ENCODE peak calls at places on chromosomes 13 and 19, in eight cellular contexts. O, F, I, T, L, D, Z and U are unnamed samples.

GRCh38 chr13:66888698-66889097 is 341.4 kb downstream of the PCDH9 start:
- DNase-seq in Z (no peak), L (no peak), O (peak), I (no peak), F (no peak), T (no peak), D (no peak), U (no peak)

GRCh38 chr13:42110410-42111155 is 62.1 kb downstream of the DGKH start:
- DNase-seq in Z (peak), T (no peak), F (no peak), D (no peak), O (peak), L (no peak), I (no peak), U (peak)

GRCh38 chr19:7004313-7004931 is 16.8 kb downstream of the MBD3L2B start:
- DNase-seq in L (no peak), O (peak), F (no peak), I (no peak), D (no peak), Z (peak), T (no peak), U (no peak)

GRCh38 chr13:113187263-113187669 is 21.2 kb downstream of the PCID2 start:
- DNase-seq in T (peak), I (peak), O (peak), F (no peak), Z (peak), D (peak), L (peak), U (peak)

GRCh38 chr13:111202745-111203144 is 87.6 kb downstream of the ARHGEF7 start:
- DNase-seq in O (peak), I (no peak), L (no peak), Z (peak), D (no peak), F (no peak), T (no peak), U (no peak)

GRCh38 chr19:4184718-4185352 is 2.3 kb downstream of the ANKRD24 start:
- DNase-seq in I (no peak), T (no peak), L (no peak), Z (no peak), F (no peak), O (no peak), D (no peak), U (no peak)

GRCh38 chr13:113646921-113647340 is 11.1 kb downstream of the ATP4B start:
- DNase-seq in Z (no peak), D (no peak), I (peak), O (no peak), L (peak), T (peak), F (peak), U (no peak)

GRCh38 chr19:49556412-49557398 is 23.7 kb downstream of the NOSIP start:
- DNase-seq in D (no peak), Z (no peak), O (peak), F (no peak), I (no peak), T (no peak), L (no peak), U (no peak)

GRCh38 chr13:83377486-83377885 is 504.8 kb downstream of the SLITRK1 start:
- DNase-seq in I (no peak), D (no peak), Z (no peak), T (no peak), L (no peak), O (no peak), F (no peak), U (peak)

GRCh38 chr13:41649659-41650058 is 192.3 kb downstream of the RGCC start:
- DNase-seq in D (no peak), L (no peak), O (peak), Z (peak), I (no peak), F (no peak), T (no peak), U (no peak)

GRCh38 chr13:109782823-109783411 is 3.5 kb downstream of the IRS2 start:
- DNase-seq in I (no peak), O (no peak), F (no peak), Z (no peak), T (no peak), L (no peak), D (no peak), U (no peak)

GRCh38 chr19:33288666-33289065 is 13.7 kb downstream of the CEBPA start:
- DNase-seq in O (no peak), T (no peak), F (no peak), Z (no peak), D (no peak), L (no peak), I (no peak), U (no peak)

GRCh38 chr13:48775804-48776203 is 122.1 kb downstream of the CYSLTR2 start:
- DNase-seq in I (no peak), F (no peak), O (peak), T (no peak), D (no peak), L (no peak), Z (peak), U (peak)

GRCh38 chr13:79349011-79349410 is 57.0 kb downstream of the RBM26 start:
- DNase-seq in L (no peak), T (no peak), Z (peak), D (no peak), O (peak), I (no peak), F (no peak), U (no peak)

GRCh38 chr19:17200408-17201079 is 14.6 kb upstream of the USE1 start:
- DNase-seq in F (no peak), D (no peak), Z (no peak), L (no peak), T (no peak), I (no peak), O (no peak), U (no peak)

GRCh38 chr13:58712191-58712590 is 1080.6 kb downstream of the PCDH17 start:
- DNase-seq in O (peak), D (no peak), F (no peak), T (no peak), L (no peak), Z (no peak), I (no peak), U (no peak)

GRCh38 chr19:13953021-13953531 is 767 bp downstream of the DCAF15 start:
- DNase-seq in F (no peak), D (no peak), O (peak), I (no peak), L (no peak), Z (peak), T (no peak), U (peak)

GRCh38 chr13:113209336-113209879 is at the start of gene CUL4A:
- DNase-seq in Z (peak), T (peak), F (peak), L (peak), O (peak), I (peak), D (peak), U (no peak)

GRCh38 chr13:76798037-76798436 is 88.2 kb downstream of the KCTD12 start:
- DNase-seq in T (no peak), Z (no peak), D (no peak), F (peak), L (no peak), I (no peak), O (no peak), U (no peak)

GRCh38 chr13:33953203-33953602 is 135.3 kb downstream of the RFC3 start:
- DNase-seq in L (no peak), O (peak), D (no peak), Z (peak), F (no peak), T (no peak), I (no peak), U (peak)

GRCh38 chr19:48900477-48901452 is 653 bp downstream of the NUCB1 start:
- DNase-seq in F (no peak), L (peak), Z (peak), T (no peak), O (peak), I (no peak), D (no peak), U (no peak)

GRCh38 chr19:55172741-55173140 is 6.3 kb upstream of the DNAAF3 start:
- DNase-seq in D (no peak), Z (peak), O (peak), I (no peak), L (no peak), T (no peak), F (no peak), U (no peak)

GRCh38 chr19:52248256-52248655 is 21.1 kb upstream of the ZNF766 start:
- DNase-seq in F (peak), T (peak), L (peak), I (no peak), D (peak), O (peak), Z (no peak), U (peak)

GRCh38 chr19:58020985-58021384 is 12.8 kb upstream of the ZSCAN1 start:
- DNase-seq in D (no peak), T (no peak), L (no peak), O (no peak), F (no peak), Z (no peak), I (no peak), U (no peak)

GRCh38 chr13:27367570-27367969 is 56.8 kb upstream of the GTF3A start:
- DNase-seq in T (no peak), F (no peak), D (no peak), Z (no peak), O (no peak), I (no peak), L (no peak), U (no peak)

GRCh38 chr19:42197375-42197817 is 20.1 kb downstream of the DEDD2 start:
- DNase-seq in L (no peak), F (peak), Z (no peak), O (no peak), T (no peak), I (no peak), D (no peak), U (no peak)

GRCh38 chr19:30799854-30800755 is 427.9 kb downstream of the ZNF536 start:
- DNase-seq in L (no peak), T (peak), O (no peak), D (peak), I (no peak), F (peak), Z (no peak), U (no peak)

GRCh38 chr19:11446271-11446651 is 10.8 kb downstream of the PRKCSH start:
- DNase-seq in Z (no peak), T (no peak), F (no peak), D (no peak), I (no peak), O (no peak), L (no peak), U (no peak)

GRCh38 chr13:20171364-20171763 is 10.5 kb upstream of the GJA3 start:
- DNase-seq in Z (no peak), I (no peak), L (no peak), T (no peak), F (no peak), O (peak), D (no peak), U (no peak)

GRCh38 chr13:111514646-111515617 is 194.5 kb downstream of the TEX29 start:
- DNase-seq in T (no peak), O (no peak), I (no peak), L (no peak), Z (no peak), D (no peak), F (no peak), U (no peak)

GRCh38 chr13:19597523-19597922 is 35.9 kb upstream of the MPHOSPH8 start:
- DNase-seq in I (no peak), D (no peak), O (peak), Z (peak), T (no peak), L (no peak), F (no peak), U (no peak)

GRCh38 chr19:29614046-29614445 is 8.0 kb downstream of the POP4 start:
- DNase-seq in O (no peak), I (no peak), L (no peak), F (no peak), T (no peak), D (no peak), Z (no peak), U (no peak)

DNA sequence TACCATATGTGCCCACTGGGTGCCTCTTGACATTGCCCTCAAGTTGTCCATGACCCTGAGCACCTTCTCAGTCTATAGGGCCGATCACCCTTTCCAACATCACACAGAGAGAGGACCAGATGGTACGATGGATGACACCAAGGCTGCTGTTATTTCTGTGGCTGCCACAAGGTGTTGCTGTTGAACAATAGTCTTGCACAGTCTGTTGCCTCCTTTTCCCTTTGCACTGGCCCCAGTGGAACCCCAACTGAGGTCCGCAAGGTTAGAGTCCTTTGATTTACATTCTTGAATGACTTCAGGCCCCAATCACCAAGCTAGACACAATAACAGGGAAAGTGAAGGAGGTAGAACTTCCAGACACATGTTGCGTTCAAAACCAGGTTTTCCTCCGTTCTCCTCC is 52.0 kb downstream of the TINCR start:
- DNase-seq in T (no peak), Z (no peak), I (no peak), O (no peak), F (no peak), D (no peak), L (no peak), U (no peak)
- TF ChIP-seq CTCF in T (no peak), Z (peak), I (no peak), O (no peak), F (no peak), D (no peak), L (no peak), U (no peak)

DNA sequence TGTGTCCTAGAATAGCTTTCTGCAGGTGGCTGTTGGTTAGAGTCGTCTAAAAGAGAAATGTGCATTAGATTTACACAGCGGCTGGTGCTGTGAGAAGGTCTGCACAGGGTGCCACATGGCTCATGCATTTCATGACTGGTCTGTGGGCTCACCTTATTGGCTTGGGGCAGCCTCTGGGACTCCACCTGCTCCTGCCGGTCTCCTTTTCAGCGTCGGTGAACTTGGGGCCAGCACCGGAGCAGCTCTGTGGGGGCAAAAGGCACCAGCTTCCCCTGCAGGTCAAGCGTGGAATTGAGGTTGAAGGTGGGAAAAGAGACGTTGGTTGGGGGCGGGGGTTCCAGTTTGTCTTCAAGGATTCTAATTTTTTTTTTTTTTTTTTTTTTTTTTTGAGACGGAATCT is 3.1 kb upstream of the PNMA8C start:
- DNase-seq in L (no peak), D (no peak), I (no peak), O (no peak), T (no peak), F (peak), Z (no peak), U (no peak)
- TF ChIP-seq CTCF in L (no peak), D (no peak), I (no peak), O (no peak), T (peak), F (no peak), Z (peak), U (no peak)

GRCh38 chr19:2659856-2660432 is 42.5 kb downstream of the GNG7 start:
- DNase-seq in O (no peak), F (no peak), Z (no peak), D (no peak), I (no peak), T (no peak), L (no peak), U (no peak)

GRCh38 chr19:2666344-2666994 is 36.0 kb downstream of the GNG7 start:
- DNase-seq in I (no peak), O (no peak), D (no peak), L (no peak), F (no peak), Z (no peak), T (no peak), U (no peak)

GRCh38 chr19:2661615-2662014 is 40.9 kb downstream of the GNG7 start:
- DNase-seq in Z (no peak), O (no peak), T (no peak), L (no peak), I (no peak), F (no peak), D (no peak), U (no peak)

GRCh38 chr19:2665103-2665502 is 37.4 kb downstream of the GNG7 start:
- DNase-seq in D (no peak), T (peak), F (no peak), Z (no peak), O (no peak), L (no peak), I (no peak), U (no peak)

DNA sequence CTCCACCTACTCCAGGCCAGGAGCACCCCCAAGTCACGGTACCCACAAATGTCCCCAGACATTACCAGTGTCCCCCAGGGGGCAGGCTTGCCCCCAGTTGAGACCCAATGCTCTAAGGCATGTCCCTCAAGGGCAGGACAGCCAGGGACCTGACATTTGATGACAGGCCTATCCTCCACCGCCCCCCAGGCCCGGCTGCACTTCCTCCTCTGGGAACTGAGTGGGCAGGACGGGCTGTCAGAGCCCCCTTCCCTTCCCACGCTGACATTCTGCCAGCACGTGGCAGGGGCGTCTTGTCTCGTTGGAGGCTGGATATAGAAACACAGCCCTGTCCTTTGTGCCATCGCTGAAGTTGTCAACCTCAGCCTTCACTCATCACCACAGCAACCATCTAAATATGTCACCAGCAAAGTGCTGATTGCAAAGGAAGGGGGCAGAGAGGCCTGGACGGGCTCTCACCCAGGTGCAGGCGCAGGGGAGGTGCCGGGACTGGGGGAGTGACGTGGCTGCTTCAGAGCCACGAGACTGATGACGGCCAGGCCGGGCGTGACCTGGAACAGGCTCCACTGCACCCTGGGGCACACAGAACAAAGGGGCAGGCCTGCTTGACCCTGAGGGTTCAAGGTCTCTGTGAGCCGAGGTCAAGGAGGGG is 38.4 kb downstream of the GNG7 start:
- DNase-seq in O (no peak), F (no peak), D (no peak), Z (no peak), T (peak), L (no peak), I (no peak), U (no peak)
- TF ChIP-seq CTCF in O (no peak), F (no peak), D (no peak), Z (no peak), T (peak), L (no peak), I (no peak), U (no peak)

DNA sequence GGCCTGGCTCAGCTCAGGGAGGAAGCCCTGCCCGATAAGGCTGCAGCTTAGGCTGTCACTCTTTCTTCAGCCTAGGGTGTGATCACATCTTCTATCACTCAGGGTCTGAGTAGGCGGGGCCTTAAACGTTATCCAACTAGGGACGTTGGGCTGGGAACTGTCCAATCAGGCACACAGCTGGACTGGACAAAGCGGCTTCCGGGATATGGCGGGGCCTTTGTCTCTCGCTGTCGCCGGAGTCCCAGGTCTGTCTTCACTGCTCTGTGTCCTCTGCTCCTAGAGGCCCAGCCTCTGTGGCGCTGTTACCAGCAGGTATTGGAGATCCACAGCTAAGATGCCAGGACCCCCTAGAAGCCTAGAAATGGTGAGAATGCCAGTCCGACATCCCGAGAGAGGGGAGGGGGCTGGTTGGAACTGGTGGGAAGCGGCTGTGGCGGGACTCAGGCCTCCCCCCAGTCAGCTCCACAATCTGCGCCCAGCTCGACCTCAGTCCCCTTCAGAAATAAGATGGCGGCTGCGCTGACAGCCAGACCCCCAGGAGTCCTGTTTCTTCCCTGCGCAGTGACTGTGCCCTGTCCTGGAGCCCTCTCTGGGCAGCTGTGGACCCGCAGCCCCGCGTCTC is at the start of gene ZNF254:
- DNase-seq in Z (peak), F (peak), T (peak), O (peak), L (peak), D (peak), I (peak), U (peak)
- TF ChIP-seq CTCF in Z (peak), F (no peak), T (peak), O (no peak), L (no peak), D (no peak), I (no peak), U (no peak)

GRCh38 chr13:36395280-36395679 is 37.0 kb upstream of the CCNA1 start:
- DNase-seq in I (no peak), O (peak), Z (peak), T (no peak), L (no peak), D (no peak), F (no peak), U (peak)
- TF ChIP-seq CTCF in I (peak), O (peak), Z (peak), T (peak), L (peak), D (no peak), F (peak), U (peak)

GRCh38 chr19:18868380-18869230 is 27.4 kb downstream of the CERS1 start:
- DNase-seq in Z (no peak), F (no peak), O (no peak), T (no peak), I (no peak), L (no peak), D (no peak), U (no peak)
- TF ChIP-seq CTCF in Z (no peak), F (no peak), O (no peak), T (peak), I (no peak), L (no peak), D (no peak), U (no peak)

GRCh38 chr13:46071590-46072249 is 19.2 kb upstream of the ZC3H13 start:
- DNase-seq in L (no peak), T (no peak), Z (no peak), F (no peak), I (no peak), D (no peak), O (no peak), U (no peak)
- TF ChIP-seq CTCF in L (no peak), T (no peak), Z (no peak), F (no peak), I (no peak), D (no peak), O (no peak), U (no peak)

GRCh38 chr13:29740961-29741360 is 109.5 kb downstream of the UBL3 start:
- DNase-seq in F (no peak), T (no peak), O (no peak), L (no peak), I (no peak), Z (no peak), D (no peak), U (no peak)
- TF ChIP-seq CTCF in F (no peak), T (no peak), O (no peak), L (no peak), I (no peak), Z (no peak), D (no peak), U (no peak)